ENCODE peak calls at places on chromosomes 13 and 19, in six cellular contexts. One of them, this sample, is unnamed.

GRCh38 chr13:50015263-50015662 is at the start of gene KCNRG:
- DNase-seq in heart left ventricle: no peak
- DNase-seq in lung: no peak
- DNase-seq in GM12865: no peak
- DNase-seq in A549: no peak
- DNase-seq in foreskin fibroblast: peak
- DNase-seq in this sample: no peak

GRCh38 chr13:110464547-110465343 is 96.8 kb downstream of the RAB20 start:
- DNase-seq in foreskin fibroblast: no peak
- DNase-seq in lung: no peak
- DNase-seq in A549: no peak
- DNase-seq in GM12865: no peak
- DNase-seq in heart left ventricle: no peak
- DNase-seq in this sample: no peak

GRCh38 chr13:38103851-38104250 is 234.3 kb upstream of the TRPC4 start:
- DNase-seq in heart left ventricle: no peak
- DNase-seq in foreskin fibroblast: no peak
- DNase-seq in lung: no peak
- DNase-seq in GM12865: no peak
- DNase-seq in A549: no peak
- DNase-seq in this sample: no peak

GRCh38 chr13:27573265-27573664 is 47.1 kb downstream of the LNX2 start:
- DNase-seq in GM12865: no peak
- DNase-seq in lung: no peak
- DNase-seq in foreskin fibroblast: peak
- DNase-seq in heart left ventricle: no peak
- DNase-seq in A549: no peak
- DNase-seq in this sample: no peak

GRCh38 chr13:30731658-30732390 is 3.5 kb upstream of the ALOX5AP start:
- DNase-seq in A549: no peak
- DNase-seq in heart left ventricle: no peak
- DNase-seq in foreskin fibroblast: no peak
- DNase-seq in lung: no peak
- DNase-seq in GM12865: no peak
- DNase-seq in this sample: no peak

GRCh38 chr13:101567841-101568240 is 115.4 kb downstream of the ITGBL1 start:
- DNase-seq in A549: no peak
- DNase-seq in GM12865: no peak
- DNase-seq in foreskin fibroblast: peak
- DNase-seq in heart left ventricle: no peak
- DNase-seq in lung: no peak
- DNase-seq in this sample: no peak

GRCh38 chr19:33349319-33350289 is 23.9 kb upstream of the CEBPG start:
- DNase-seq in A549: no peak
- DNase-seq in GM12865: no peak
- DNase-seq in lung: no peak
- DNase-seq in heart left ventricle: no peak
- DNase-seq in foreskin fibroblast: no peak
- DNase-seq in this sample: no peak

GRCh38 chr13:49594576-49594975 is 9.2 kb upstream of the RCBTB1 start:
- DNase-seq in foreskin fibroblast: no peak
- DNase-seq in GM12865: no peak
- DNase-seq in A549: no peak
- DNase-seq in lung: no peak
- DNase-seq in heart left ventricle: no peak
- DNase-seq in this sample: no peak

GRCh38 chr19:45333609-45334303 is 6.8 kb upstream of the KLC3 start:
- DNase-seq in GM12865: no peak
- DNase-seq in lung: no peak
- DNase-seq in A549: no peak
- DNase-seq in heart left ventricle: no peak
- DNase-seq in foreskin fibroblast: no peak
- DNase-seq in this sample: no peak

GRCh38 chr13:48629282-48629681 is 24.4 kb upstream of the CYSLTR2 start:
- DNase-seq in A549: no peak
- DNase-seq in GM12865: no peak
- DNase-seq in foreskin fibroblast: no peak
- DNase-seq in heart left ventricle: no peak
- DNase-seq in lung: no peak
- DNase-seq in this sample: no peak

GRCh38 chr13:45873491-45874360 is 22.2 kb upstream of the SIAH3 start:
- DNase-seq in heart left ventricle: no peak
- DNase-seq in lung: no peak
- DNase-seq in foreskin fibroblast: no peak
- DNase-seq in A549: no peak
- DNase-seq in GM12865: no peak
- DNase-seq in this sample: no peak

GRCh38 chr19:16268676-16269319 is 55.8 kb upstream of the KLF2 start:
- DNase-seq in lung: no peak
- DNase-seq in foreskin fibroblast: no peak
- DNase-seq in heart left ventricle: no peak
- DNase-seq in A549: no peak
- DNase-seq in GM12865: no peak
- DNase-seq in this sample: no peak

GRCh38 chr19:17357724-17358123 is 19.4 kb downstream of the PLVAP start:
- DNase-seq in foreskin fibroblast: no peak
- DNase-seq in GM12865: no peak
- DNase-seq in A549: no peak
- DNase-seq in lung: no peak
- DNase-seq in heart left ventricle: no peak
- DNase-seq in this sample: no peak

GRCh38 chr19:28313633-28314032 is 899.3 kb downstream of the UQCRFS1 start:
- DNase-seq in A549: no peak
- DNase-seq in heart left ventricle: peak
- DNase-seq in foreskin fibroblast: peak
- DNase-seq in lung: no peak
- DNase-seq in GM12865: no peak
- DNase-seq in this sample: no peak

GRCh38 chr13:78759704-78760103 is 100.7 kb upstream of the OBI1 start:
- DNase-seq in GM12865: peak
- DNase-seq in foreskin fibroblast: no peak
- DNase-seq in heart left ventricle: no peak
- DNase-seq in A549: no peak
- DNase-seq in lung: no peak
- DNase-seq in this sample: no peak

GRCh38 chr19:43425567-43426392 is 11.1 kb downstream of the TEX101 start:
- DNase-seq in lung: no peak
- DNase-seq in A549: no peak
- DNase-seq in heart left ventricle: no peak
- DNase-seq in foreskin fibroblast: no peak
- DNase-seq in GM12865: no peak
- DNase-seq in this sample: no peak

GRCh38 chr13:109517516-109517915 is 268.9 kb downstream of the IRS2 start:
- DNase-seq in lung: no peak
- DNase-seq in foreskin fibroblast: peak
- DNase-seq in A549: no peak
- DNase-seq in GM12865: no peak
- DNase-seq in heart left ventricle: no peak
- DNase-seq in this sample: no peak

GRCh38 chr19:54209058-54209747 is 8.5 kb downstream of the RPS9 start:
- DNase-seq in foreskin fibroblast: no peak
- DNase-seq in A549: no peak
- DNase-seq in lung: peak
- DNase-seq in heart left ventricle: no peak
- DNase-seq in GM12865: peak
- DNase-seq in this sample: no peak

GRCh38 chr19:39828634-39829032 is 5.3 kb downstream of the DYRK1B start:
- DNase-seq in heart left ventricle: no peak
- DNase-seq in GM12865: no peak
- DNase-seq in foreskin fibroblast: no peak
- DNase-seq in lung: no peak
- DNase-seq in A549: no peak
- DNase-seq in this sample: no peak

GRCh38 chr19:5292453-5292842 is 48.2 kb downstream of the PTPRS start:
- DNase-seq in lung: no peak
- DNase-seq in foreskin fibroblast: peak
- DNase-seq in A549: peak
- DNase-seq in GM12865: no peak
- DNase-seq in heart left ventricle: no peak
- DNase-seq in this sample: no peak

GRCh38 chr13:113882266-113882627 is 18.4 kb upstream of the GAS6 start:
- DNase-seq in A549: no peak
- DNase-seq in foreskin fibroblast: no peak
- DNase-seq in GM12865: no peak
- DNase-seq in lung: no peak
- DNase-seq in heart left ventricle: peak
- DNase-seq in this sample: no peak

DNA sequence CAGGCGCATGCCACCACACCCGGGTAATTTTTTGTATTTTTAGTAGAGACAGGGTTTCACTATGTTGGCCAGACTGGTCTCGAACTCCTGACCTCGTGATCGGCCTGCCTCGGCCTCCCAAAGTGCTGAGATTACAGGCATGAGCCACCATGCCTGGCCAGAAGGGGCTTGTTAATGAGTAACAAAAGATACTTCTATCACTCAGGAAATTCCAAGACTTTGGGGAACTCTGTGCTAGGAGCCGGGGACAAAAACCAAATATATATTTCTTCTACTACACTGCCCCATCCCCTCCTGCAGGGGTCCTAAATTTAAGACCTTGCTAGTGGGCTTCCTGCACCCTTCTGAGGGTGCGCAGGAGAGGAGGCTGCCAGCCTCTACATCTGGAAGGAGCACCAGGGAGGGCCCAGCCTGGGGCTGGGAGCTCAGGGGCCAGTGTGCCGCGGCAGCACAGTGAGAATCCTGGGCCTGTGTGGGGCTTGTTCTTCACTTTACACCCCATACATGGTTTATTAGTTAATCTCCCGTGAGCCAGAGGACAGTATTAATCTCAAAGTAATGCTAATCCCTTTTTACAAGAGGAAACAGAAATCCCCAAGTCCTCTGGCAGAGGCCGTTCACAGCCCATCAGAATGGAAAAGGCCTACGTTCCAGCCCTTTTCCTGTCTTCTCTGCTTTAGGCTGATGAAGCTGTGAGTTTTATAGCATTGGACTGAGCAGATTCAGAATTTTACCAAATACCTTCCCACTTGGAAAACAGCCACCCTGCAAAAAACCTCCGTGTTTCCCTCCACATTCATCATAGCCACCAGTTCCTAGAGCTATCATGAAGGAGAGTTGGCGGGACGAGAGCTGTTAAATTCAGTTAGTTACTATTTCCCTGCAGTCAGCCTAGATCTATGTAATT is 44.4 kb upstream of the NPAS1 start:
- DNase-seq in A549: no peak
- DNase-seq in GM12865: no peak
- DNase-seq in foreskin fibroblast: no peak
- DNase-seq in heart left ventricle: no peak
- DNase-seq in lung: no peak
- DNase-seq in this sample: no peak
- H3K4me3 ChIP-seq in A549: no peak
- H3K4me3 ChIP-seq in GM12865: no peak
- H3K4me3 ChIP-seq in foreskin fibroblast: no peak
- H3K4me3 ChIP-seq in heart left ventricle: no peak
- H3K4me3 ChIP-seq in lung: no peak
- H3K4me3 ChIP-seq in this sample: no peak

DNA sequence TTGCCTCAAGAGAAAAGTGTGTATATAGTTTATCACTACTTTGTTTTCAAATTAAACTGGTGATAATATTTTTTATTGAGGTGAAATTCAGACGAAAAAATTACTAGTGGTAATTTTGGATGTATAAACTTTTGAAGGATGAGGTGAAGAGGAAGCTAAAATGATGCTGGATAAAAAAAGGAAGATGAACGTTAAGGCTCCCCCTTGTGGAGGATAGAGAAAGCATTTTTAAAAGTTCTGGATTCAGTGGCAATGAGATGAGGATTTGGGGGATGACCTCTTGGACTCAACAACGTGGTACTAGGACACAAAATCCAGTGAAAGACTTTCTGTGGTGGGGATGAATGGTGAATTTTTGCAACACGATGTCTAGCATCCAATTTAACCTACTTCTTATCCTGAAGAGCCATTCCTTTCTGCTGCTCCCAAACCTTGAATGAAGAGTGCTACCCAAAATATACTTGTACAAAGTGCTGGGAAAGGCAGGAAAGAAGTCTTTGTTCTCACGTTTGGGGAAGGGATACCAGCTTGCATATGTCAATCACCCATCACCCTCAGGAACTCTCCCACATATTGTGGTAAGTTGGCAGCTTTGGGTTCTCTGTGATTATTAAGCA is 7.3 kb upstream of the SIGLEC5 start:
- DNase-seq in foreskin fibroblast: no peak
- DNase-seq in heart left ventricle: no peak
- DNase-seq in lung: no peak
- DNase-seq in GM12865: peak
- DNase-seq in A549: peak
- DNase-seq in this sample: no peak
- TF ChIP-seq CTCF in foreskin fibroblast: no peak
- TF ChIP-seq CTCF in heart left ventricle: peak
- TF ChIP-seq CTCF in lung: no peak
- TF ChIP-seq CTCF in GM12865: peak
- TF ChIP-seq CTCF in A549: peak
- TF ChIP-seq CTCF in this sample: peak

GRCh38 chr13:39417131-39417530 is 185.9 kb downstream of the LHFPL6 start:
- DNase-seq in lung: no peak
- DNase-seq in heart left ventricle: peak
- DNase-seq in foreskin fibroblast: no peak
- DNase-seq in A549: no peak
- DNase-seq in GM12865: no peak
- DNase-seq in this sample: no peak
- H3K4me3 ChIP-seq in lung: no peak
- H3K4me3 ChIP-seq in heart left ventricle: peak
- H3K4me3 ChIP-seq in foreskin fibroblast: peak
- H3K4me3 ChIP-seq in A549: no peak
- H3K4me3 ChIP-seq in GM12865: no peak
- H3K4me3 ChIP-seq in this sample: no peak

GRCh38 chr13:75465236-75465635 is 16.7 kb downstream of the TBC1D4 start:
- DNase-seq in heart left ventricle: no peak
- DNase-seq in A549: no peak
- DNase-seq in GM12865: no peak
- DNase-seq in lung: no peak
- DNase-seq in foreskin fibroblast: no peak
- DNase-seq in this sample: no peak
- TF ChIP-seq CTCF in heart left ventricle: no peak
- TF ChIP-seq CTCF in A549: no peak
- TF ChIP-seq CTCF in GM12865: no peak
- TF ChIP-seq CTCF in lung: no peak
- TF ChIP-seq CTCF in foreskin fibroblast: no peak
- TF ChIP-seq CTCF in this sample: no peak

DNA sequence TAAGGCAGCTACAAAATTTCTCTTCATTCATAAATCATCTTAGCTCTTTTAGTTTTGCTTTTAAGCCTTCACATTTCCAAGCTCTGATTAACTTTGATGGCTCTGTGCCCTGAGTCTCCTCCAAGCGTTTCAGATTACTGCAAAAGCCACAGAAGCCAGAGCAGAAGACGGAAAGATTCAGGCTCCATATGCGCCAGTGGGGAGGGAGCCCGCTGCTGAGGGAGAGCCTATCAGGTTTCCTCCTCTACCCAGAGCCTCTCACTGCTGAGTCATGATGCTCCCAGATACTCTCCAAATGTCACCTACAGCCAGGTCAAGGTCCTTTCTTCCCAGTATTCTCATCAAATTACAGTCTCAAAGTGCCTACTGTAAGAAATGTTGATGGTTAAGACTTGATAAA is 193.6 kb downstream of the RAP2A start:
- DNase-seq in lung: no peak
- DNase-seq in foreskin fibroblast: peak
- DNase-seq in heart left ventricle: peak
- DNase-seq in A549: no peak
- DNase-seq in GM12865: no peak
- DNase-seq in this sample: peak
- H3K4me3 ChIP-seq in lung: no peak
- H3K4me3 ChIP-seq in foreskin fibroblast: no peak
- H3K4me3 ChIP-seq in heart left ventricle: no peak
- H3K4me3 ChIP-seq in A549: no peak
- H3K4me3 ChIP-seq in GM12865: no peak
- H3K4me3 ChIP-seq in this sample: no peak

This sample was measured in AG04449.